ENCODE peak calls at places on chromosomes 7 and 10, in five cellular contexts. B is mesenchymal stem cell, E is IMR-90, Y is H1, I is trophoblast cell. T is an unnamed sample.

GRCh38 chr7:141409911-141410329 is 141.3 kb upstream of the AGK start:
- DNase-seq in B (no peak), E (no peak), Y (no peak), I (no peak), T (peak)

GRCh38 chr10:124091646-124092269 is 1.6 kb downstream of the CHST15 start:
- DNase-seq in B (peak), E (no peak), Y (no peak), I (no peak), T (peak)

GRCh38 chr10:59820471-59820870 is 67.2 kb upstream of the MRLN start:
- DNase-seq in B (no peak), E (no peak), Y (no peak), I (no peak), T (no peak)

GRCh38 chr7:4134631-4135030 is 547.5 kb upstream of the FOXK1 start:
- DNase-seq in B (no peak), E (no peak), Y (no peak), I (no peak), T (no peak)

GRCh38 chr7:101201695-101202602 is 1.1 kb upstream of the MOGAT3 start:
- DNase-seq in B (no peak), E (no peak), Y (no peak), I (no peak), T (no peak)

GRCh38 chr7:41942468-41943097 is 239.7 kb upstream of the INHBA start:
- DNase-seq in B (peak), E (peak), Y (no peak), I (peak), T (no peak)

GRCh38 chr7:143279186-143280098 is 5.3 kb upstream of the TMEM139 start:
- DNase-seq in B (peak), E (peak), Y (no peak), I (peak), T (peak)

GRCh38 chr7:118836933-118837332 is 612.4 kb downstream of the ANKRD7 start:
- DNase-seq in B (no peak), E (no peak), Y (no peak), I (no peak), T (no peak)

GRCh38 chr10:96699613-96700012 is 20.7 kb downstream of the PIK3AP1 start:
- DNase-seq in B (no peak), E (no peak), Y (no peak), I (no peak), T (no peak)

GRCh38 chr7:91351374-91351773 is 87.1 kb downstream of the FZD1 start:
- DNase-seq in B (peak), E (peak), Y (no peak), I (no peak), T (no peak)

GRCh38 chr7:116062666-116063065 is 32.1 kb upstream of the TFEC start:
- DNase-seq in B (no peak), E (peak), Y (no peak), I (peak), T (no peak)

GRCh38 chr10:33559105-33559504 is 224.6 kb upstream of the NRP1 start:
- DNase-seq in B (no peak), E (peak), Y (no peak), I (no peak), T (no peak)

GRCh38 chr10:126904807-126905686 is at the start of gene DOCK1:
- DNase-seq in B (peak), E (peak), Y (no peak), I (peak), T (peak)

GRCh38 chr7:149880871-149881301 is 7.1 kb downstream of the ATP6V0E2 start:
- DNase-seq in B (no peak), E (no peak), Y (no peak), I (no peak), T (no peak)

GRCh38 chr10:102384606-102385429 is 10.7 kb upstream of the NFKB2 start:
- DNase-seq in B (peak), E (peak), Y (no peak), I (peak), T (no peak)

GRCh38 chr7:79055722-79056415 is 397.6 kb downstream of the MAGI2 start:
- DNase-seq in B (no peak), E (no peak), Y (no peak), I (peak), T (no peak)

GRCh38 chr10:60384006-60384405 is 5.7 kb downstream of the ANK3 start:
- DNase-seq in B (no peak), E (peak), Y (no peak), I (no peak), T (no peak)

GRCh38 chr7:825386-825785 is 6.9 kb upstream of the SUN1 start:
- DNase-seq in B (no peak), E (peak), Y (no peak), I (no peak), T (no peak)

GRCh38 chr7:5997210-5997808 is 11.5 kb downstream of the PMS2 start:
- DNase-seq in B (peak), E (peak), Y (no peak), I (peak), T (peak)

GRCh38 chr10:30893208-30893607 is 138.5 kb downstream of the ZNF438 start:
- DNase-seq in B (peak), E (peak), Y (no peak), I (no peak), T (no peak)

GRCh38 chr7:140673770-140674155 is 1.0 kb downstream of the ADCK2 start:
- DNase-seq in B (no peak), E (no peak), Y (no peak), I (no peak), T (no peak)

GRCh38 chr10:30629653-30630052 is at the start of gene LYZL2:
- DNase-seq in B (no peak), E (no peak), Y (no peak), I (no peak), T (no peak)

GRCh38 chr10:78843495-78843894 is 225.3 kb upstream of the ZMIZ1 start:
- DNase-seq in B (no peak), E (no peak), Y (no peak), I (no peak), T (no peak)

GRCh38 chr10:101367569-101368453 is 13.8 kb downstream of the BTRC start:
- DNase-seq in B (peak), E (peak), Y (no peak), I (peak), T (no peak)

GRCh38 chr10:29922904-29923303 is 136.5 kb downstream of the JCAD start:
- DNase-seq in B (no peak), E (no peak), Y (no peak), I (peak), T (no peak)

GRCh38 chr10:84743483-84743882 is 415.1 kb downstream of the CCSER2 start:
- DNase-seq in B (no peak), E (no peak), Y (no peak), I (peak), T (no peak)

DNA sequence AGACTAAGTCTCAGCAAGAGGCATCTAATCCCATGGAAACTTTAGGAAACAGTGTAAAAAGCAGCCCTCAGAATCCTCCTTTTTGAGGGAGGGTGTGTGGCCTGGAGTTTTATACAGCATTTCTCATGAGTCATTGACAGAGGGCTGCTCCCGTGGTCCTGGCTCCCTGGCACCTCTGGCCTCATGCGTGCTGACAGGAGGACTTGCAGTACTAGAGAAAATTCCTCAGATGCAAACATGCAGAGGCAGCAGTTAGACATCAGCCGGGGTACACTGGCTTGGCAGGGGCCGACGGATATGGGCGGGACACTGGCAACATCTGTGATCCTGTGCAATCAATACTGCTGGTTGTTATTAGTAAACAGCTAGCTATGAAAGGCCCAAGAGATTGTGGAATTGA is 925.1 kb upstream of the CELF2 start:
- DNase-seq in B (peak), E (peak), Y (no peak), I (no peak), T (peak)
- H3K14ac ChIP-seq in B (no peak), E (no peak), Y (no peak), I (no peak), T (no peak)

GRCh38 chr7:22141355-22141754 is 195.7 kb upstream of the CDCA7L start:
- DNase-seq in B (no peak), E (no peak), Y (no peak), I (peak), T (no peak)
- H2BK5ac ChIP-seq in B (no peak), E (no peak), Y (peak), I (no peak), T (peak)

GRCh38 chr10:117239031-117239430 is 1.9 kb upstream of the SLC18A2 start:
- DNase-seq in B (no peak), E (no peak), Y (no peak), I (no peak), T (no peak)

GRCh38 chr10:117241541-117242462 is 888 bp downstream of the SLC18A2 start:
- DNase-seq in B (no peak), E (no peak), Y (no peak), I (no peak), T (no peak)

GRCh38 chr10:117240105-117240729 is 697 bp upstream of the SLC18A2 start:
- DNase-seq in B (no peak), E (no peak), Y (no peak), I (no peak), T (no peak)

GRCh38 chr10:117242463-117242832 is 1.5 kb downstream of the SLC18A2 start:
- DNase-seq in B (no peak), E (no peak), Y (no peak), I (no peak), T (no peak)

DNA sequence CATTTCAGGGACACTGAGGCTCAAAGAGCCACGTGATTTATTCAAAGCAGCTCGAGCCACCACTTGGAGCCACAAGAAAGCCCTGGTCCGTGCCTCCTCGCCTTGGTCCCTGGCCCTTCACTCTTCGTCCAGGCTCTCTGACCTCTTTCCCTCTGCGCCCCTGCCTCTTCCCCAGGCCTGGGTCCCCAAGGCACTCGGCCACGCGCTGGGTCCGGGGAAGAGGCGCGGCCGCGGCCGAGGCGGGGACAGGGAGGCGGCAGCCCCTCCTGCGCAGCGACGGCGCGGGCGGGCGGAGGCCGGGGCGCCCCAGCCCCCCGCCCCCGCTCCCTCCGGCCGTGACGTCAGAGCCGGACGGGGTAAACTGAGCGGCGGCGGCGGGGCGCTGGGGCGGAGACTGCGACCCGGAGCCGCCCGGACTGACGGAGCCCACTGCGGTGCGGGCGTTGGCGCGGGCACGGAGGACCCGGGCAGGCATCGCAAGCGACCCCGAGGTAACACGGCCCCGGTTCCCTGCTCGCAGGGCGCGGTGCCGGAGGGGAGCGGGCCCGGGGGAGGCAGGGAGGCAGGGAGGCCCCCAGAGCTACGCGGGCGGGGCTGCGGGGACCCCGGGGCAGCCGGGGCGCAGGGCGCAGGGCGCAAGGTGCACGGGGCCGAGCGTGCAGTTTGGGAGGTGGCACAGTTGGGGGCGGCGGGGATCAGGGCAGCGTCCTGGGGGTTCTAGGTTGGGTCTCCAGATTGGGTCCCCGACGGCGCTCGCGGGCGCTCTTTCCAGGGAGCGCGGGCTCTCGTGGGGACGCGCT is at the start of gene SLC18A2:
- DNase-seq in B (no peak), E (no peak), Y (no peak), I (no peak), T (no peak)
- H3K4me3 ChIP-seq in B (peak), E (no peak), Y (peak), I (peak), T (no peak)

GRCh38 chr7:32947420-32947983 is 9.7 kb upstream of the FKBP9 start:
- DNase-seq in B (no peak), E (no peak), Y (no peak), I (no peak), T (no peak)

GRCh38 chr7:32942783-32943653 is 14.2 kb upstream of the FKBP9 start:
- DNase-seq in B (peak), E (peak), Y (no peak), I (peak), T (peak)

GRCh38 chr7:32943654-32944030 is 13.6 kb upstream of the FKBP9 start:
- DNase-seq in B (no peak), E (no peak), Y (no peak), I (no peak), T (no peak)

GRCh38 chr7:32952876-32953275 is 4.4 kb upstream of the FKBP9 start:
- DNase-seq in B (no peak), E (no peak), Y (no peak), I (no peak), T (no peak)

GRCh38 chr7:32948202-32948601 is 9.0 kb upstream of the FKBP9 start:
- DNase-seq in B (no peak), E (no peak), Y (no peak), I (no peak), T (no peak)
- H3K14ac ChIP-seq in B (no peak), E (no peak), Y (no peak), I (no peak), T (no peak)

DNA sequence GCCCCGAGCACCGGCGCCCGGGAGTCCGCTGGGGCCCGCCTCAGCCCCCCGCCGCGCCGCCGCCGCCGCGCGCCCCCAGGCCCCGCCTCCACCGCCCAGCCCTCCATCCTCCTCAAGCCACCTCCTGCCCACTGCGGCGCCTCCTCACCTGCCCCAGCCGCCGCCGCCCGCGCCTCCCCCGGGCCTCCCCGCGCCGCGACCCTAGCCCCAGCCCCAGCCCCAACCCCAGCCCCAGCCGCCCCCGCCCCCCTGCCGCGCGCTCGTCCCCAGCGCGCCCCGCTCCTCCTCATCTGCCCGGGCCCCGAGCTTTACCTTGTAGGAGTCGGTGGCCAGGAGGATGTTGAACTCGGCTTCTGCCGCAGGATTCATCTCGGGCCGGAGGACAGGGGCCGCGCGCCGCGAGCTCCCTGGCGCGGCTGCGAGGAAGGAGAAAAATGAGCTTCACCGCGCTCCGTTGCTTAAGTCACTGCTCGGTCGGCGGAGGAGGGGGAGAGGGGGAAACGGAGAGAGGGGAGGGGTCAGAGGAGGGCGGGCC is at the start of gene NAMPT:
- DNase-seq in B (no peak), E (no peak), Y (no peak), I (no peak), T (no peak)
- H2BK5ac ChIP-seq in B (peak), E (peak), Y (peak), I (peak), T (peak)

T was measured in neuronal stem cell.